ENCODE peak calls at places on chromosomes 2 and 18, in six cellular contexts. B is GM23338, M is SK-N-SH, S is PC-3, H is GM23248, O is MM.1S. T is an unnamed sample.

GRCh38 chr2:160075171-160075570 is 12.8 kb upstream of the PLA2R1 start:
- DNase-seq in B (no peak), M (no peak), S (no peak), H (peak; percentile 98), O (no peak), T (no peak)

GRCh38 chr2:176473177-176473576 is 203.9 kb downstream of the MTX2 start:
- DNase-seq in B (no peak), M (no peak), S (no peak), H (peak; percentile 77), O (peak; percentile 50), T (no peak)

GRCh38 chr2:28678175-28678855 is 73.3 kb upstream of the PPP1CB start:
- DNase-seq in B (no peak), M (no peak), S (no peak), H (no peak), O (no peak), T (no peak)

GRCh38 chr18:68840554-68841263 is 42.8 kb downstream of the CCDC102B start:
- DNase-seq in B (peak; percentile 30), M (no peak), S (peak; percentile 86), H (peak; percentile 95), O (no peak), T (peak; percentile 5)

GRCh38 chr2:217653240-217653639 is 349.6 kb downstream of the TNS1 start:
- DNase-seq in B (no peak), M (no peak), S (peak; percentile 96), H (peak; percentile 98), O (no peak), T (no peak)

GRCh38 chr2:206230060-206230890 is 44.2 kb upstream of the ZDBF2 start:
- DNase-seq in B (peak; percentile 64), M (peak; percentile 38), S (no peak), H (peak; percentile 32), O (peak; percentile 56), T (peak; percentile 87)

GRCh38 chr2:64273524-64274398 is 129.5 kb upstream of the PELI1 start:
- DNase-seq in B (no peak), M (peak; percentile 27), S (peak; percentile 97), H (peak; percentile 98), O (peak; percentile 18), T (no peak)

GRCh38 chr2:231462729-231463465 is 1.4 kb downstream of the NCL start:
- DNase-seq in B (no peak), M (no peak), S (no peak), H (peak; percentile 19), O (no peak), T (no peak)

GRCh38 chr2:3042601-3043585 is 334.7 kb downstream of the EIPR1 start:
- DNase-seq in B (no peak), M (peak; percentile 92), S (no peak), H (no peak), O (no peak), T (no peak)

GRCh38 chr18:51183372-51184091 is 13.9 kb downstream of the MEX3C start:
- DNase-seq in B (no peak), M (no peak), S (no peak), H (no peak), O (no peak), T (no peak)

GRCh38 chr18:45441110-45441842 is 174.0 kb upstream of the SLC14A2 start:
- DNase-seq in B (peak; percentile 24), M (no peak), S (peak; percentile 46), H (peak; percentile 62), O (no peak), T (no peak)

GRCh38 chr2:227447606-227448005 is 24.4 kb upstream of the AGFG1 start:
- DNase-seq in B (no peak), M (no peak), S (peak; percentile 10), H (peak; percentile 82), O (no peak), T (no peak)

GRCh38 chr18:37179384-37179783 is 350.5 kb downstream of the KIAA1328 start:
- DNase-seq in B (no peak), M (peak; percentile 12), S (no peak), H (no peak), O (no peak), T (no peak)

GRCh38 chr2:234919711-234920110 is 32.1 kb upstream of the SH3BP4 start:
- DNase-seq in B (no peak), M (no peak), S (peak; percentile 66), H (peak; percentile 65), O (no peak), T (no peak)

GRCh38 chr2:206158563-206159345 is 490 bp downstream of the NDUFS1 start:
- DNase-seq in B (peak; percentile 32), M (no peak), S (peak; percentile 16), H (peak; percentile 66), O (no peak), T (peak; percentile 57)

GRCh38 chr2:121804340-121804739 is 48.9 kb downstream of the TSN start:
- DNase-seq in B (peak; percentile 59), M (peak; percentile 85), S (no peak), H (no peak), O (no peak), T (no peak)

GRCh38 chr2:119240311-119241204 is 16.9 kb downstream of the STEAP3 start:
- DNase-seq in B (peak; percentile 45), M (peak; percentile 65), S (peak; percentile 71), H (peak; percentile 79), O (no peak), T (peak; percentile 37)

GRCh38 chr18:57542126-57542525 is 44.4 kb downstream of the FECH start:
- DNase-seq in B (no peak), M (no peak), S (peak; percentile 51), H (peak; percentile 96), O (no peak), T (no peak)

GRCh38 chr2:200829258-200829655 is 17.5 kb downstream of the BZW1 start:
- DNase-seq in B (peak; percentile 61), M (no peak), S (peak; percentile 22), H (no peak), O (no peak), T (no peak)

GRCh38 chr2:18516112-18516511 is 44.3 kb downstream of the RDH14 start:
- DNase-seq in B (peak; percentile 60), M (no peak), S (peak; percentile 39), H (peak; percentile 46), O (no peak), T (peak; percentile 53)

GRCh38 chr2:163731735-163732134 is 4.1 kb downstream of the FIGN start:
- DNase-seq in B (no peak), M (no peak), S (no peak), H (peak; percentile 15), O (no peak), T (no peak)

GRCh38 chr2:200352631-200353030 is 46.1 kb downstream of the SPATS2L start:
- DNase-seq in B (no peak), M (no peak), S (peak; percentile 45), H (peak; percentile 35), O (no peak), T (peak; percentile 49)

GRCh38 chr18:30093376-30093775 is 949.2 kb downstream of the DSC3 start:
- DNase-seq in B (no peak), M (no peak), S (peak; percentile 22), H (peak; percentile 14), O (no peak), T (no peak)

GRCh38 chr2:28160986-28161425 is 231.7 kb upstream of the FOSL2 start:
- DNase-seq in B (peak; percentile 11), M (no peak), S (peak; percentile 14), H (peak; percentile 77), O (no peak), T (no peak)

GRCh38 chr18:649341-649740 is 8.1 kb upstream of the TYMS start:
- DNase-seq in B (no peak), M (no peak), S (peak; percentile 89), H (no peak), O (no peak), T (no peak)

GRCh38 chr2:219969508-219969907 is 342.1 kb downstream of the SLC4A3 start:
- DNase-seq in B (no peak), M (no peak), S (peak; percentile 84), H (peak; percentile 85), O (no peak), T (no peak)
- TF ChIP-seq EZH2phosphoT487 in B (no peak), M (no peak), S (no peak), H (no peak), O (no peak), T (no peak)

DNA sequence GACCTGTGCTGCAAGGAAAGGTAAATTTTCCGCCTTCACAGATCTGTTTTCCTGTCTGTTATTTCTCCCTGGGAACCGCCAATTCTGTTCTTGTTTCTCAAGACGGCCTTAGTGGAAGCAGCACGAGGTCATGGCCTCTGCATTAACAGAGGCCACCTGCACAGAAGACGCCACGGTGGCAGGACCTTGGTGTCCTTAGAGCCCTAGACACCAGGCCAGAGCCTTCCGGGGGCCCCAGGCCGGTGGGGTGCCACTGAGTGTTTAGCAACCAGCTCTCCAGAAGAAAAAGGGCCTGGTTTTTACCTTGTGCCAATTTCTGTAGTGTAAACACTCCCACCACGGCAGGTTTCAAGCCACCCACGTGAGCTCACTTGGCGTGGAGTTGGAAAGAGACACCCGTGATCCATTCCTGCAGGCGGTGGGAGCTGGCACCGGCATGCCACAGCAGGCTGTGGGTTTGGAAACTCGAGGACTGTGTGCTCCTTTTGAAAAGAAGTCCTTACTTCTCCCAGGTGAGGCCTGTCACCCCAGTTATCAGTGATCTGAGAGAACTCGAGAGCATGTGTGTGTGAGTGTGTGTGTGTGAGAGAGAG is 103.9 kb upstream of the HDAC4 start:
- DNase-seq in B (no peak), M (no peak), S (no peak), H (no peak), O (no peak), T (no peak)
- H3K4me1 ChIP-seq in B (no peaks in the 10 kb centered on the region), M (no peaks in the 10 kb centered on the region), S (no peaks in the 10 kb centered on the region), H (peaks cover 5% of the 10 kb centered on the region), O (no peaks in the 10 kb centered on the region), T (no peaks in the 10 kb centered on the region)

GRCh38 chr18:55694291-55694690 is 106.3 kb upstream of the TCF4 start:
- DNase-seq in B (no peak), M (no peak), S (peak; percentile 17), H (peak; percentile 30), O (no peak), T (no peak)
- TF ChIP-seq EZH2phosphoT487 in B (no peak), M (no peak), S (no peak), H (no peak), O (no peak), T (no peak)

GRCh38 chr2:39521876-39522517 is 84.9 kb upstream of the MAP4K3 start:
- DNase-seq in B (no peak), M (no peak), S (no peak), H (no peak), O (no peak), T (no peak)
- H3K4me1 ChIP-seq in B (peaks cover 21% of the 10 kb centered on the region), M (peaks cover 3% of the 10 kb centered on the region), S (peaks cover 28% of the 10 kb centered on the region), H (peaks cover 29% of the 10 kb centered on the region), O (no peaks in the 10 kb centered on the region), T (peaks cover 3% of the 10 kb centered on the region)

GRCh38 chr2:223101340-223102039 is 49.5 kb downstream of the KCNE4 start:
- DNase-seq in B (peak; percentile 91), M (peak; percentile 42), S (peak; percentile 61), H (peak; percentile 57), O (peak; percentile 77), T (peak; percentile 55)
- TF ChIP-seq EZH2phosphoT487 in B (no peak), M (no peak), S (no peak), H (no peak), O (no peak), T (no peak)